ENCODE peak calls at places on chromosomes 7 and 10, in four cellular contexts. One of them, this sample, is unnamed.

GRCh38 chr7:157072361-157072760 is 61.9 kb upstream of the MNX1 start:
- DNase-seq in left lung: no peak
- DNase-seq in uterus: no peak
- DNase-seq in RWPE2: no peak
- DNase-seq in this sample: peak; percentile 11

GRCh38 chr10:91653214-91653875 is 20.5 kb upstream of the PPP1R3C start:
- DNase-seq in uterus: no peak
- DNase-seq in RWPE2: no peak
- DNase-seq in left lung: no peak
- DNase-seq in this sample: no peak

GRCh38 chr7:106111671-106112117 is 418 bp downstream of the SYPL1 start:
- DNase-seq in left lung: peak; percentile 95
- DNase-seq in uterus: peak; percentile 58
- DNase-seq in RWPE2: no peak
- DNase-seq in this sample: no peak

GRCh38 chr10:122669842-122670241 is 29.8 kb downstream of the C10orf120 start:
- DNase-seq in uterus: no peak
- DNase-seq in RWPE2: no peak
- DNase-seq in left lung: no peak
- DNase-seq in this sample: no peak

GRCh38 chr7:15989194-15989593 is 302.7 kb upstream of the MEOX2 start:
- DNase-seq in uterus: no peak
- DNase-seq in left lung: no peak
- DNase-seq in RWPE2: no peak
- DNase-seq in this sample: no peak

GRCh38 chr10:117352724-117353123 is 22.5 kb downstream of the PDZD8 start:
- DNase-seq in left lung: no peak
- DNase-seq in uterus: no peak
- DNase-seq in RWPE2: no peak
- DNase-seq in this sample: no peak

GRCh38 chr7:39428221-39428620 is 138.0 kb upstream of the YAE1 start:
- DNase-seq in RWPE2: no peak
- DNase-seq in left lung: no peak
- DNase-seq in uterus: no peak
- DNase-seq in this sample: no peak

GRCh38 chr7:98802088-98802780 is 67.6 kb downstream of the TMEM130 start:
- DNase-seq in left lung: peak; percentile 51
- DNase-seq in uterus: no peak
- DNase-seq in RWPE2: no peak
- DNase-seq in this sample: no peak

GRCh38 chr10:62109532-62110293 is 158.9 kb downstream of the RTKN2 start:
- DNase-seq in uterus: no peak
- DNase-seq in RWPE2: no peak
- DNase-seq in left lung: no peak
- DNase-seq in this sample: no peak

GRCh38 chr10:102492983-102493382 is 9.5 kb downstream of the ACTR1A start:
- DNase-seq in uterus: no peak
- DNase-seq in RWPE2: no peak
- DNase-seq in left lung: no peak
- DNase-seq in this sample: peak; percentile 17

GRCh38 chr10:114246679-114247305 is 7.7 kb downstream of the VWA2 start:
- DNase-seq in left lung: no peak
- DNase-seq in RWPE2: no peak
- DNase-seq in uterus: no peak
- DNase-seq in this sample: no peak

GRCh38 chr7:84914598-84914997 is 272.3 kb downstream of the SEMA3D start:
- DNase-seq in RWPE2: no peak
- DNase-seq in uterus: no peak
- DNase-seq in left lung: no peak
- DNase-seq in this sample: no peak

GRCh38 chr7:28774529-28775057 is 183.5 kb downstream of the TRIL start:
- DNase-seq in RWPE2: no peak
- DNase-seq in left lung: no peak
- DNase-seq in uterus: no peak
- DNase-seq in this sample: no peak

GRCh38 chr10:125283191-125283590 is 122.8 kb upstream of the CTBP2 start:
- DNase-seq in RWPE2: no peak
- DNase-seq in left lung: no peak
- DNase-seq in uterus: no peak
- DNase-seq in this sample: no peak
- TF ChIP-seq CTCF in RWPE2: no peak
- TF ChIP-seq CTCF in left lung: no peak
- TF ChIP-seq CTCF in uterus: no peak
- TF ChIP-seq CTCF in this sample: no peak

DNA sequence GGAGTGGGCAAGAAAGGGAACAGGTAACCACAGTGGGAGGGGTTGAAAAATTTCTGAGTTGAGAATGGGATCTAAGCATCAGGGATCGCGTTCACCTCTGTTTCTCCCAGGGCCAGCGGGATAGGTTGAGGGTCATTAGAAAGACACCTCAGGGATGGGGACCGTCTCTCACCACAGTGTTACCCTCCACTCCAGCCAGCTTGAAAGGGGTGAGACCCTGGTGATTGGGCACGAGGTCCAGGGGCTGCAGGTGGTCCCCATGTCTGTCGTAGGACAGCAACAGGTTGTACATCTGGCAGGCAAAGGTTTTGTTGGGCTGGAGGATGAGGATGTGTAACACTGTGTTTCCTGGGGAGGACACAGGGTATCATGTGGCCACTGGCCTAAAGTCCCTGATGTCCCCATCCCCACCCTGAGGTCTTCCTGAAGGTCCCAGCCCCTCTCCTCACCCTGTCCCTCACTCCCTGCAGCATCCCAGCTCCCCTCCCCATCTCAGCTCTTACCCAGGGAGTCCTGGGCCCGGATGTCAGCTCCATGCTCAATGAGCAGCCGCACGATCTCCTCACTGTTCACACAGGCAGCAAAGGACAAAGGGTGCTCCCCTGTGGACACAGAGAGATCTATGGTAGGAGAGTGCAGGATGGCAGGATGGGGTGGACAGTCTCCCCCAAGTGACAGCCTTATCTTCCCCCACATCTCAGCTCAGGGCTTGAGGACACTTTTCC is 9.1 kb downstream of the TRPV6 start:
- DNase-seq in RWPE2: no peak
- DNase-seq in uterus: no peak
- DNase-seq in left lung: no peak
- DNase-seq in this sample: no peak
- TF ChIP-seq CTCF in RWPE2: no peak
- TF ChIP-seq CTCF in uterus: no peak
- TF ChIP-seq CTCF in left lung: no peak
- TF ChIP-seq CTCF in this sample: no peak

DNA sequence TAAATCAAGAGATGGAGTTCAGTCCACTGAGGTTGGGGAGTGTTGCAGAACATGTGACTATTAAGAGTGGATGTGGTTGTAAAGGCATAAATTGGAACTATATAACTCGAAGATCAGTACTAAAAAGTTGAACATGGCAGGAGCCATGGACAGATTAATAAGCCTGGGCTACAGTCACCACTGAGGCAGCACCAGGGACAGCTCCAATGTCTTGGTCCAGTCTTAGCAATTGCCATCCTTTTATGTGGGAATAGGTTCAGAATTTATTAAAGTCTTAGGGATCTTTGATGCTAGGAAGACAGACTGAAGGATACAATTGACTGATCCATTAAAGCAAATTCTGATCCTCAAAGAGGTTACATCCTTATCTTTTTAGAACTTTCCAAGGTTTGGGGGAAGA is 156.6 kb downstream of the ADRA2A start:
- DNase-seq in left lung: no peak
- DNase-seq in uterus: no peak
- DNase-seq in RWPE2: no peak
- DNase-seq in this sample: no peak
- TF ChIP-seq CTCF in left lung: no peak
- TF ChIP-seq CTCF in uterus: no peak
- TF ChIP-seq CTCF in RWPE2: no peak
- TF ChIP-seq CTCF in this sample: no peak

GRCh38 chr10:34078798-34079470 is 736.2 kb downstream of the PARD3 start:
- DNase-seq in left lung: no peak
- DNase-seq in uterus: no peak
- DNase-seq in RWPE2: no peak
- DNase-seq in this sample: no peak

GRCh38 chr10:34076443-34076842 is 738.7 kb downstream of the PARD3 start:
- DNase-seq in left lung: no peak
- DNase-seq in RWPE2: no peak
- DNase-seq in uterus: no peak
- DNase-seq in this sample: no peak

GRCh38 chr10:34079702-34080484 is 735.2 kb downstream of the PARD3 start:
- DNase-seq in left lung: no peak
- DNase-seq in RWPE2: no peak
- DNase-seq in uterus: no peak
- DNase-seq in this sample: no peak

GRCh38 chr10:34075269-34075926 is 739.7 kb downstream of the PARD3 start:
- DNase-seq in RWPE2: no peak
- DNase-seq in uterus: peak; percentile 41
- DNase-seq in left lung: no peak
- DNase-seq in this sample: no peak

GRCh38 chr10:34078017-34078416 is 737.1 kb downstream of the PARD3 start:
- DNase-seq in RWPE2: no peak
- DNase-seq in left lung: no peak
- DNase-seq in uterus: no peak
- DNase-seq in this sample: no peak
- TF ChIP-seq CTCF in RWPE2: no peak
- TF ChIP-seq CTCF in left lung: no peak
- TF ChIP-seq CTCF in uterus: no peak
- TF ChIP-seq CTCF in this sample: peak; percentile 44

GRCh38 chr10:79146611-79147130 is 77.9 kb downstream of the ZMIZ1 start:
- DNase-seq in left lung: no peak
- DNase-seq in uterus: peak; percentile 80
- DNase-seq in RWPE2: no peak
- DNase-seq in this sample: no peak
- TF ChIP-seq CTCF in left lung: peak; percentile 27
- TF ChIP-seq CTCF in uterus: no peak
- TF ChIP-seq CTCF in RWPE2: no peak
- TF ChIP-seq CTCF in this sample: no peak

GRCh38 chr10:126171555-126171954 is 216.7 kb downstream of the ADAM12 start:
- DNase-seq in uterus: no peak
- DNase-seq in RWPE2: no peak
- DNase-seq in left lung: no peak
- DNase-seq in this sample: no peak

GRCh38 chr10:126165865-126166264 is 222.4 kb downstream of the ADAM12 start:
- DNase-seq in uterus: no peak
- DNase-seq in RWPE2: no peak
- DNase-seq in left lung: no peak
- DNase-seq in this sample: no peak

GRCh38 chr10:126170367-126170766 is 217.9 kb downstream of the ADAM12 start:
- DNase-seq in RWPE2: no peak
- DNase-seq in uterus: no peak
- DNase-seq in left lung: no peak
- DNase-seq in this sample: no peak

GRCh38 chr10:126166797-126167196 is 221.5 kb downstream of the ADAM12 start:
- DNase-seq in left lung: no peak
- DNase-seq in RWPE2: no peak
- DNase-seq in uterus: no peak
- DNase-seq in this sample: no peak

GRCh38 chr10:126169899-126170298 is 218.4 kb downstream of the ADAM12 start:
- DNase-seq in left lung: no peak
- DNase-seq in RWPE2: no peak
- DNase-seq in uterus: no peak
- DNase-seq in this sample: no peak
- TF ChIP-seq CTCF in left lung: no peak
- TF ChIP-seq CTCF in RWPE2: no peak
- TF ChIP-seq CTCF in uterus: no peak
- TF ChIP-seq CTCF in this sample: no peak